ENCODE peak calls at places on chromosomes 16 and 17, in four cellular contexts. J, D, C and T are unnamed samples. For H3K9me3, the result is how much of the 10 kb centered on the place peaks cover.

GRCh38 chr17:42016411-42016831 is 818 bp downstream of the DNAJC7 start:
- DNase-seq in C (no peak), D (no peak), J (no peak), T (no peak)

GRCh38 chr17:66087073-66087472 is 104.9 kb downstream of the CEP112 start:
- DNase-seq in D (no peak), J (no peak), C (no peak), T (no peak)

GRCh38 chr17:62656446-62656845 is 29.0 kb downstream of the MRC2 start:
- DNase-seq in D (no peak), C (no peak), J (no peak), T (no peak)

GRCh38 chr17:64741924-64742670 is 80.0 kb upstream of the SMURF2 start:
- DNase-seq in J (peak), D (peak), C (peak), T (no peak)

GRCh38 chr16:88713054-88713453 is 6.8 kb downstream of the CTU2 start:
- DNase-seq in D (no peak), C (no peak), J (no peak), T (no peak)

GRCh38 chr16:30340621-30341020 is 14.5 kb downstream of the CD2BP2 start:
- DNase-seq in C (no peak), D (no peak), J (no peak), T (no peak)

GRCh38 chr16:1817716-1818115 is 8.9 kb downstream of the HAGH start:
- DNase-seq in C (no peak), J (no peak), D (no peak), T (no peak)

GRCh38 chr17:47820023-47820789 is 1.4 kb downstream of the OSBPL7 start:
- DNase-seq in J (peak), D (no peak), C (no peak), T (no peak)

GRCh38 chr17:79938696-79939435 is 96.8 kb downstream of the TBC1D16 start:
- DNase-seq in C (no peak), J (peak), D (no peak), T (peak)

GRCh38 chr17:42203354-42203753 is 9.1 kb upstream of the GHDC start:
- DNase-seq in C (no peak), D (no peak), J (no peak), T (no peak)

GRCh38 chr17:36808181-36808661 is 129.1 kb upstream of the LHX1 start:
- DNase-seq in J (no peak), C (no peak), D (no peak), T (no peak)

GRCh38 chr16:86865866-86866675 is 287.7 kb downstream of the FOXL1 start:
- DNase-seq in C (no peak), J (peak), D (no peak), T (no peak)

GRCh38 chr16:68128577-68129305 is 43.6 kb downstream of the NFATC3 start:
- DNase-seq in D (no peak), J (no peak), C (no peak), T (no peak)

GRCh38 chr17:48586355-48586924 is 3.6 kb downstream of the HOXB3 start:
- DNase-seq in J (no peak), C (no peak), D (no peak), T (peak)

GRCh38 chr17:63533433-63534077 is 10.4 kb downstream of the KCNH6 start:
- DNase-seq in J (no peak), D (no peak), C (no peak), T (no peak)

GRCh38 chr17:6712058-6712853 is 913 bp downstream of the SLC13A5 start:
- DNase-seq in C (no peak), D (no peak), J (no peak), T (no peak)

GRCh38 chr16:28839899-28840298 is 6.2 kb downstream of the TUFM start:
- DNase-seq in C (no peak), D (no peak), J (no peak), T (no peak)

GRCh38 chr17:39209317-39210092 is 9.4 kb downstream of the RPL19 start:
- DNase-seq in J (peak), D (peak), C (peak), T (peak)

GRCh38 chr16:83972256-83973008 is 4.4 kb downstream of the NECAB2 start:
- DNase-seq in J (no peak), D (no peak), C (no peak), T (no peak)

GRCh38 chr16:78230832-78231231 is 131.4 kb downstream of the WWOX start:
- DNase-seq in C (no peak), D (peak), J (no peak), T (no peak)

GRCh38 chr17:78324391-78325075 is 35.3 kb downstream of the SOCS3 start:
- DNase-seq in C (peak), D (peak), J (peak), T (peak)

DNA sequence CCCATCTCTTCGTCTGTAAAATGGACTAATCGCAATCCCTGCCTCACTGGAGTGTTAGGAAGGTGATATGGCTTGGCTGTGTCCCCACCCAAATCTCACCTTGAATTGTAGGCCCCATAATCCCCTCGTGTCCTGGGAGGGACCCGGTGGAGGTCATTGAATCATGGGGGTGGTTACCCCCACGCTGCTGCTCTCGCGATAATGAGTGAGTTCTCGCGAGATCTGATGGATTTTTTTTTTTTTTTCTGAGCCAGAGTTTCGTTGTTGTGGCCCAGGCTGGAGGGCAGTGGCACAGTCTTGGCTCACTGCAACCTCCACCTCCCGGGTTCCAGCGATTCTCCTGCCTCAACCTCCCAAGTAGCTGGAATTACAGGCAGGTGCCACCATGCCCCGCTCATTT is 11.2 kb downstream of the TRARG1 start:
- DNase-seq in D (no peak), J (no peak), C (no peak), T (no peak)
- H3K9me3 ChIP-seq in D (under half), J (under half), C (under half), T (under half)

GRCh38 chr16:77273-77806 is 685 bp upstream of the MPG start:
- DNase-seq in C (no peak), J (peak), D (peak), T (peak)
- TF ChIP-seq POLR2A in C (no peak), J (no peak), D (no peak), T (no peak)

DNA sequence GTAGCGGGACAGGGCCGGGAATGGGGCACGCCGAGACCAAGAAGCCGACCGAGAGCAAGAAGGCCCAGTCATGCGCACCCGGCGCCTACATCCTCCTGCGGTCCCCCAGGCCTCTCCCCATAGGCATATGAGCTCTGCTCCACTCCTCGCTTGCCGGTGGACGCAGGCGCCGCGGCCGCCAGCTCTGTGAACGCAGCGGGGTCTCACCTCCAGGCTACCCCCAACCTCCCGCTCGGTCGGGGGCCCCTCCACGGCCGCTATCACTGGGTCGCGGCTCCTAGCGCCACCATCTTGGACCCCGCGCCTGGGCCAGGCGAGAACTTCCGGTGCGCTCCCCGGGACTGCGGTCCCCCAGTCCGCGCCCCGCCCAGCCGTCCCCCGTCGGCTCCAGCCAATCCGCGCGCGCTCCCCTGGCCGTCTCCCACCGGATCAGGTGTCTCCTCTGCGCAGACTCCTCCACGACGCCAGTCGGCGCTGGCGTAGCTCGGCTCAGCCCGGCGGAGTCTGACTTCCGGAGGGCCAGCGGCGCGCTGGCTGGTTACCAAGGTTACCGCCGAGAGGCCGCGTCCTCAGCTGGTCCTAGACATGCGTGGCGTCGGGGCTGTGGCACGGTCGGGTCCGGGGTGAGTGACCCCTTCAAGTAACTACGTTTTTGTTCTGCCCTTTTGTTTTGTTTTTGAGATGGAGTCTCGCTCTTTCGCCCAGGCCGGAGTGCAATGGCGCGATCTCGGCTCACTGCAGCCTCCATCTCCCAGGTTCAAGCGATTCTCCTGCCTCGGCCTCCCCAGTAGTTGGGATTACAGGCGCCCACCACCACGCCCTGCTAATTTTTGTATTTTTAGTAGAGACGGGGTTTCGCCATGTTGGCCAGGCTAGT is at the start of gene ZNF594:
- DNase-seq in C (peak), D (peak), J (peak), T (peak)
- H3K9me3 ChIP-seq in C (under half), D (under half), J (under half), T (under half)

GRCh38 chr17:50150354-50151040 is at the start of gene PPP1R9B:
- DNase-seq in C (no peak), J (peak), D (no peak), T (no peak)
- TF ChIP-seq POLR2A in C (no peak), J (no peak), D (no peak), T (no peak)

DNA sequence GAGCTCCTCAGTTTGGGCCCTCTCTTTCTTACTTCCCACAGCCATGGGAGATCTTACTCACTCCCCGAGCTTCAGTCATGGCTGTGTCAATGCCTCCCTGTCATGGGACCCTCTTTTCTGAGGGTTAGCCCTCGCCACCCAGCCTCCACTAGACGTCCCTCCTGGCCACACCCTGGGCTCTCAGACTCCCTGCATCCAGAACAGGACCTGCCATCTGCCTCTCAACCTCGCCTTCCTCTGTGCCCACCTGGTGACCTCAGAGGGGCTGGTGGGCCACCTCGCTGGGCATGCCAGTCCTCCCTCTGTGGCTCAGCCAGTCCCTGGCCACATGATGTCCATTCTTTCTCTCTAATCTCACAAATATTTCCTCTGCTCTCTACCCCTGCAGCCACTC is 54.6 kb upstream of the MED9 start:
- DNase-seq in J (no peak), D (no peak), C (no peak), T (no peak)
- H3K9me3 ChIP-seq in J (under half), D (under half), C (under half), T (under half)

DNA sequence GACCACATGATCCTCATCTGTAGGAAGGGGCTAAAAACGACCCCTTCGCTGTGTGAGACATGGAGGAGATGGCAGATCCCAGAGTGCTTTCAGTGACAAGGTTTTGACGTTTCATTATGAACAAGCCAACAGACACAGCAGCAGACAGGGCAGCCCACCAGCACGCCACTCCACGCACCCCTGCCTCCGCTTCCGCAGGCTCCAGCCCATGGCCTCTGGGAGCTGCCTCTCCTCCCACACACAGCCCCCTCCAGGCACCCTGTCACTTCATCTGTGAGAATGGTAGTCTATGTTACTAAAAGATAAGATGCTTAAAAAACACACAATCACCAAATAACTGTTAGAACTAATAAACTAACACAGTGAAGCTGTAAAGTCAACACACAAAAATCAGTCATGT is 12.3 kb upstream of the ADCY7 start:
- DNase-seq in C (no peak), D (no peak), J (no peak), T (no peak)
- TF ChIP-seq POLR2A in C (no peak), D (no peak), J (no peak), T (no peak)

GRCh38 chr16:15973997-15974396 is 24.6 kb downstream of the ABCC1 start:
- DNase-seq in C (no peak), J (no peak), D (no peak), T (no peak)

GRCh38 chr16:15973460-15973859 is 24.0 kb downstream of the ABCC1 start:
- DNase-seq in J (no peak), C (no peak), D (no peak), T (no peak)

GRCh38 chr16:15975172-15975571 is 25.8 kb downstream of the ABCC1 start:
- DNase-seq in J (no peak), C (no peak), D (no peak), T (no peak)

GRCh38 chr16:15976929-15977637 is 27.7 kb downstream of the ABCC1 start:
- DNase-seq in C (no peak), D (no peak), J (no peak), T (no peak)

GRCh38 chr16:15976225-15976812 is 26.9 kb downstream of the ABCC1 start:
- DNase-seq in D (no peak), C (no peak), J (no peak), T (no peak)
- H3K9me3 ChIP-seq in D (under half), C (under half), J (under half), T (under half)